ENCODE peak calls at places on chromosomes 6 and 20, in nine cellular contexts. W, X, S, M, E, J, V, G and A are unnamed samples.

GRCh38 chr20:7772376-7772775 is 167.9 kb downstream of the HAO1 start:
- DNase-seq in W (no peak), X (no peak), S (peak; percentile 59), M (no peak), E (no peak), J (no peak), V (no peak), G (no peak), A (no peak)

GRCh38 chr6:156508126-156508525 is 269.1 kb upstream of the ARID1B start:
- DNase-seq in W (no peak), X (no peak), S (no peak), M (no peak), E (no peak), J (no peak), V (no peak), G (no peak), A (no peak)

GRCh38 chr6:118774596-118774995 is 119.4 kb upstream of the ASF1A start:
- DNase-seq in W (no peak), X (no peak), S (no peak), M (no peak), E (no peak), J (no peak), V (no peak), G (no peak), A (peak; percentile 12)

GRCh38 chr6:13794184-13794583 is 20.2 kb downstream of the MCUR1 start:
- DNase-seq in W (no peak), X (no peak), S (peak; percentile 71), M (no peak), E (no peak), J (no peak), V (no peak), G (no peak), A (no peak)

GRCh38 chr20:19699132-19699971 is 58.7 kb upstream of the RIN2 start:
- DNase-seq in W (no peak), X (no peak), S (peak; percentile 75), M (no peak), E (no peak), J (no peak), V (no peak), G (no peak), A (peak; percentile 81)

GRCh38 chr6:47195251-47195650 is 114.5 kb downstream of the TNFRSF21 start:
- DNase-seq in W (no peak), X (no peak), S (peak; percentile 57), M (no peak), E (no peak), J (peak; percentile 28), V (no peak), G (no peak), A (no peak)

GRCh38 chr6:167893416-167893815 is 66.7 kb downstream of the AFDN start:
- DNase-seq in W (no peak), X (no peak), S (peak; percentile 29), M (no peak), E (no peak), J (no peak), V (no peak), G (no peak), A (peak; percentile 66)

GRCh38 chr20:1930165-1930564 is 35.0 kb downstream of the SIRPA start:
- DNase-seq in W (no peak), X (no peak), S (no peak), M (no peak), E (no peak), J (no peak), V (no peak), G (no peak), A (no peak)

GRCh38 chr6:68139130-68139529 is 496.0 kb upstream of the ADGRB3 start:
- DNase-seq in W (no peak), X (peak; percentile 49), S (no peak), M (no peak), E (no peak), J (no peak), V (no peak), G (no peak), A (no peak)

GRCh38 chr6:93787841-93788240 is 368.5 kb upstream of the EPHA7 start:
- DNase-seq in W (no peak), X (no peak), S (no peak), M (no peak), E (no peak), J (no peak), V (no peak), G (no peak), A (peak; percentile 52)

GRCh38 chr6:111872521-111873177 is 603 bp downstream of the FYN start:
- DNase-seq in W (peak; percentile 67), X (peak; percentile 74), S (peak; percentile 37), M (no peak), E (peak; percentile 77), J (peak; percentile 34), V (peak; percentile 85), G (peak; percentile 46), A (no peak)

GRCh38 chr6:134748484-134748883 is 201.4 kb downstream of the ALDH8A1 start:
- DNase-seq in W (no peak), X (no peak), S (no peak), M (no peak), E (no peak), J (no peak), V (no peak), G (no peak), A (no peak)

GRCh38 chr6:139530551-139530950 is 156.1 kb upstream of the CITED2 start:
- DNase-seq in W (no peak), X (no peak), S (no peak), M (no peak), E (no peak), J (no peak), V (no peak), G (no peak), A (no peak)

GRCh38 chr6:119224095-119224701 is 125.4 kb downstream of the MAN1A1 start:
- DNase-seq in W (no peak), X (no peak), S (no peak), M (no peak), E (no peak), J (no peak), V (no peak), G (no peak), A (no peak)

GRCh38 chr6:21437583-21437982 is 156.0 kb upstream of the SOX4 start:
- DNase-seq in W (no peak), X (no peak), S (no peak), M (no peak), E (no peak), J (no peak), V (no peak), G (no peak), A (no peak)

GRCh38 chr6:107657755-107658461 is 166.2 kb downstream of the SCML4 start:
- DNase-seq in W (no peak), X (no peak), S (peak; percentile 61), M (peak; percentile 52), E (no peak), J (peak; percentile 59), V (peak; percentile 74), G (no peak), A (peak; percentile 76)

GRCh38 chr6:46990031-46990644 is 52.0 kb downstream of the ADGRF1 start:
- DNase-seq in W (no peak), X (no peak), S (peak; percentile 46), M (no peak), E (no peak), J (peak; percentile 11), V (no peak), G (no peak), A (no peak)

GRCh38 chr6:13923527-13924145 is 1.1 kb upstream of the RNF182 start:
- DNase-seq in W (no peak), X (no peak), S (peak; percentile 68), M (no peak), E (no peak), J (no peak), V (no peak), G (no peak), A (no peak)

GRCh38 chr6:44117397-44118128 is 9.7 kb downstream of the MRPL14 start:
- DNase-seq in W (no peak), X (no peak), S (no peak), M (no peak), E (no peak), J (no peak), V (no peak), G (no peak), A (no peak)

GRCh38 chr6:159106627-159107241 is 61.9 kb upstream of the TAGAP start:
- DNase-seq in W (peak; percentile 82), X (no peak), S (peak; percentile 69), M (peak; percentile 76), E (peak; percentile 93), J (peak; percentile 83), V (peak; percentile 99), G (peak; percentile 93), A (no peak)